ENCODE peak calls at places on chromosomes 4 and X, in six cellular contexts. W, C, U, H, Z and Q are unnamed samples.

GRCh38 chrX:47166126-47166525 is 21.1 kb downstream of the RBM10 start:
- DNase-seq in W (no peak), U (no peak), C (no peak), Z (no peak), H (no peak), Q (no peak)

GRCh38 chr4:40621229-40621591 is 8.5 kb downstream of the RBM47 start:
- DNase-seq in U (no peak), H (no peak), Z (no peak), W (no peak), C (no peak), Q (no peak)

GRCh38 chrX:122203399-122203798 is 980.7 kb upstream of the GRIA3 start:
- DNase-seq in W (no peak), U (peak), Z (no peak), C (no peak), H (no peak), Q (no peak)

GRCh38 chrX:41781500-41781899 is 57.5 kb downstream of the GPR82 start:
- DNase-seq in Z (peak), H (no peak), W (peak), U (peak), C (peak), Q (peak)

GRCh38 chr4:110867981-110868380 is 245.1 kb upstream of the PITX2 start:
- DNase-seq in H (no peak), C (no peak), W (no peak), Z (no peak), U (no peak), Q (no peak)

GRCh38 chr4:163816494-163816893 is 322.0 kb downstream of the TMA16 start:
- DNase-seq in Z (no peak), C (no peak), H (no peak), U (peak), W (no peak), Q (no peak)

GRCh38 chrX:134676440-134676839 is 18.2 kb upstream of the PLAC1 start:
- DNase-seq in C (no peak), Z (no peak), H (no peak), U (no peak), W (no peak), Q (no peak)

GRCh38 chr4:34972189-34972588 is 1272.1 kb downstream of the ARAP2 start:
- DNase-seq in Z (no peak), W (no peak), C (no peak), U (no peak), H (no peak), Q (no peak)

GRCh38 chr4:8302331-8302730 is 32.8 kb downstream of the HTRA3 start:
- DNase-seq in W (no peak), H (no peak), Z (no peak), U (no peak), C (no peak), Q (no peak)

GRCh38 chr4:112031712-112032328 is 113.4 kb upstream of the FAM241A start:
- DNase-seq in U (peak), W (peak), Z (peak), H (no peak), C (peak), Q (peak)

GRCh38 chrX:41275661-41276609 is 58.0 kb upstream of the DDX3X start:
- DNase-seq in C (peak), Z (peak), U (peak), W (peak), H (peak), Q (peak)

GRCh38 chr4:3847211-3847940 is 81.2 kb downstream of the ADRA2C start:
- DNase-seq in H (no peak), Z (no peak), C (no peak), W (no peak), U (no peak), Q (peak)

GRCh38 chr4:38531126-38531737 is 132.8 kb upstream of the KLF3 start:
- DNase-seq in W (peak), U (peak), H (no peak), C (no peak), Z (no peak), Q (peak)

GRCh38 chr4:48698029-48698901 is 81.8 kb downstream of the FRYL start:
- DNase-seq in U (peak), H (no peak), C (peak), Z (peak), W (peak), Q (peak)

GRCh38 chr4:81965454-81965853 is 408.3 kb downstream of the HNRNPD start:
- DNase-seq in W (no peak), Z (no peak), H (no peak), C (no peak), U (no peak), Q (no peak)

GRCh38 chr4:53119685-53120084 is 246.2 kb downstream of the SCFD2 start:
- DNase-seq in W (peak), C (no peak), U (peak), H (no peak), Z (peak), Q (peak)

GRCh38 chr4:84967292-84967651 is 782 bp upstream of the WDFY3 start:
- DNase-seq in H (no peak), C (no peak), W (no peak), U (no peak), Z (no peak), Q (no peak)